ENCODE peak calls at places on chromosomes 2 and 18, in five cellular contexts. O is SJCRH30, V is cardiac fibroblast, M is HFF-Myc, B is IMR-90. H is an unnamed sample.

GRCh38 chr2:109532728-109533076 is 81.1 kb downstream of the SEPTIN10 start:
- DNase-seq in O (no peak), V (no peak), M (no peak), B (no peak), H (no peak)

GRCh38 chr18:48613589-48613988 is 74.8 kb downstream of the CTIF start:
- DNase-seq in O (no peak), V (no peak), M (no peak), B (peak), H (no peak)

GRCh38 chr2:42200534-42201227 is 31.5 kb downstream of the EML4 start:
- DNase-seq in O (no peak), V (peak), M (no peak), B (peak), H (no peak)

GRCh38 chr18:71036783-71037182 is 747.9 kb downstream of the SOCS6 start:
- DNase-seq in O (no peak), V (peak), M (no peak), B (peak), H (peak)

GRCh38 chr2:218982312-218983262 is 2.4 kb downstream of the FEV start:
- DNase-seq in O (no peak), V (no peak), M (no peak), B (no peak), H (no peak)

GRCh38 chr2:239297142-239298125 is 103.4 kb downstream of the HDAC4 start:
- DNase-seq in O (no peak), V (no peak), M (no peak), B (no peak), H (no peak)

GRCh38 chr2:214184461-214184860 is 226.4 kb upstream of the VWC2L start:
- DNase-seq in O (no peak), V (no peak), M (no peak), B (no peak), H (no peak)

GRCh38 chr2:84866121-84866520 is 14.8 kb downstream of the TRABD2A start:
- DNase-seq in O (no peak), V (no peak), M (no peak), B (peak), H (no peak)

GRCh38 chr2:57882895-57883515 is 163.6 kb upstream of the VRK2 start:
- DNase-seq in O (no peak), V (peak), M (no peak), B (no peak), H (no peak)

GRCh38 chr18:77086034-77086433 is 46.5 kb downstream of the MBP start:
- DNase-seq in O (no peak), V (peak), M (peak), B (peak), H (no peak)

GRCh38 chr2:88765154-88765948 is 73.9 kb downstream of the RPIA start:
- DNase-seq in O (no peak), V (peak), M (no peak), B (peak), H (no peak)

GRCh38 chr2:101223814-101224231 is 28.9 kb upstream of the CNOT11 start:
- DNase-seq in O (peak), V (no peak), M (peak), B (no peak), H (no peak)

GRCh38 chr2:151049746-151050145 is 211.9 kb downstream of the RBM43 start:
- DNase-seq in O (no peak), V (peak), M (no peak), B (peak), H (peak)

GRCh38 chr18:9575558-9575957 is 38.8 kb downstream of the PPP4R1 start:
- DNase-seq in O (peak), V (peak), M (peak), B (peak), H (peak)

GRCh38 chr2:157787364-157787938 is 88.7 kb downstream of the ACVR1 start:
- DNase-seq in O (no peak), V (no peak), M (no peak), B (no peak), H (no peak)

GRCh38 chr2:47038656-47039501 is 116.2 kb downstream of the STPG4 start:
- DNase-seq in O (no peak), V (no peak), M (no peak), B (no peak), H (no peak)

GRCh38 chr2:170073288-170073687 is 104.7 kb upstream of the MYO3B start:
- DNase-seq in O (peak), V (peak), M (no peak), B (peak), H (no peak)

GRCh38 chr18:13455470-13455869 is 236.9 kb downstream of the LDLRAD4 start:
- DNase-seq in O (no peak), V (no peak), M (no peak), B (no peak), H (no peak)

GRCh38 chr2:76684762-76685161 is 837.4 kb downstream of the LRRTM4 start:
- DNase-seq in O (no peak), V (no peak), M (no peak), B (no peak), H (no peak)

GRCh38 chr2:120630031-120630701 is 105.5 kb upstream of the GLI2 start:
- DNase-seq in O (no peak), V (no peak), M (no peak), B (no peak), H (no peak)

GRCh38 chr2:5401258-5401657 is 290.9 kb upstream of the SOX11 start:
- DNase-seq in O (no peak), V (no peak), M (no peak), B (no peak), H (no peak)

GRCh38 chr18:3773303-3773702 is 323.3 kb downstream of the TGIF1 start:
- DNase-seq in O (no peak), V (peak), M (no peak), B (peak), H (no peak)

GRCh38 chr2:45821558-45822271 is 170.2 kb downstream of the PRKCE start:
- DNase-seq in O (peak), V (peak), M (no peak), B (peak), H (peak)

GRCh38 chr2:122805346-122805745 is 1049.9 kb downstream of the TSN start:
- DNase-seq in O (no peak), V (peak), M (no peak), B (no peak), H (no peak)

GRCh38 chr18:55780591-55781071 is 192.6 kb upstream of the TCF4 start:
- DNase-seq in O (no peak), V (peak), M (no peak), B (peak), H (no peak)

GRCh38 chr2:77713412-77713811 is 191.2 kb upstream of the LRRTM4 start:
- DNase-seq in O (no peak), V (no peak), M (no peak), B (no peak), H (no peak)

GRCh38 chr2:181575024-181575649 is 81.8 kb downstream of the CERKL start:
- DNase-seq in O (no peak), V (no peak), M (no peak), B (no peak), H (no peak)

GRCh38 chr2:162075689-162076132 is 1.7 kb upstream of the DPP4 start:
- DNase-seq in O (no peak), V (peak), M (peak), B (peak), H (no peak)

GRCh38 chr2:84481702-84482101 is 22.6 kb upstream of the SUCLG1 start:
- DNase-seq in O (peak), V (peak), M (no peak), B (peak), H (no peak)

GRCh38 chr2:47058061-47058931 is 96.8 kb downstream of the STPG4 start:
- DNase-seq in O (peak), V (peak), M (no peak), B (peak), H (no peak)

GRCh38 chr18:6487027-6487426 is 72.3 kb upstream of the L3MBTL4 start:
- DNase-seq in O (no peak), V (no peak), M (no peak), B (no peak), H (no peak)

GRCh38 chr2:180980185-180980942 is at the start of gene UBE2E3:
- DNase-seq in O (peak), V (peak), M (no peak), B (peak), H (no peak)

GRCh38 chr2:201858267-201858666 is 51.9 kb downstream of the CDK15 start:
- DNase-seq in O (no peak), V (no peak), M (no peak), B (no peak), H (no peak)
- H3K4me3 ChIP-seq in O (no peak), V (no peak), M (no peak), B (no peak), H (no peak)

DNA sequence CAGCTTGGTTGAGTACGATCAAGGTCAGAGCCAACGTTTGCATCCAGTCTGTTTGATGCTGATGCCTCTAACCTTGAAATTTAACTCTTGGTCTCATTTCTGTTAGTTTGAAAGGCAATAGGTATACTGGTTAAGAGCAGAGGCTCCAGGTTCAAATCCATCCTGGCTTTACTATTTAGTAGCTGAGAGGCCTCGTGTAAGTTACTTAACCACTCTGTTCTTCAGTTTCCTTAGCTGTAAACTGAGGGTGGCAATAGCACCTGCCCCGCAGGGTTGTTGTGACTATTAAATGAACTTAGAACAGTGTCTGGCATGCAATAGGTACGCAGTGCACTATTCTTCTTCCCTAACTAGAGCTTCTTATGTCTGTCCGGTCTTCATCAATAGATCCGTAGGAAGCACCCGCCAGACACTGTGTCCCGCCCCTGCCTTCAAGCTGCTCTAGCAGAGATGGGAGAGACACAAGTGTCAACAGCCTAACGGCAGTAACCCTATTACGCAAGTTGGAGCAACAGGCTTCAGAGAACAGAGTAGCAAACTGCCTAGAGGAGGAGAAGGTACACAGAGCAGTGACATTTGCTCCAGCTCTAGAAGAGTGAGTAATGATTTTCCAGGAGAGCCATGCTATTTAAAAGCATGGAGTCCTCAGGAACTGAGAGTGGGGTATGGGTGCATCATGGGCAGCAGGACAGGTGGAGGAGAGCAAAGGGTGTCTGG is 62.7 kb upstream of the ST3GAL5 start:
- DNase-seq in O (no peak), V (no peak), M (no peak), B (no peak), H (no peak)
- H3K4me3 ChIP-seq in O (no peak), V (no peak), M (no peak), B (no peak), H (no peak)

DNA sequence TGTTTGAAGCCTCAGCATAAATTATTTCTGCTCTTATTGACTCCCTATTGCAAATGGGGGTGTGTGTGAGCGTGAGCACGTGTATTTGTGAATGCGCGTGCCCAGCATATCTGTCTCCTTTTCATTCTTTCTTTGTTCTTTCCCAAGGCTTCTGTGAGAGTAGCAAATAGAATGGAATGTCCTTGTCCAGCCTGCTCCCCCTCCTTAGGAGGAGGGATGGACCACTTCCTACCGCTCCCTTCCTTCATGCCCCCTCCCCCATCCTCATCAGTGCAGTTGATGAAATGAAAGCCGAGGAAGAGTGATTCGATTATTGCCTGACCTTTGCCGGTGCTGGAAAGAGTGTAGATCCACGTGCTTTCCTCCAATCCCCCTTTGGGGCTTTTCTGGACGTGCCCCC is 102.0 kb downstream of the CPO start:
- DNase-seq in O (no peak), V (peak), M (no peak), B (no peak), H (no peak)
- H3K4me3 ChIP-seq in O (no peak), V (peak), M (no peak), B (no peak), H (no peak)

DNA sequence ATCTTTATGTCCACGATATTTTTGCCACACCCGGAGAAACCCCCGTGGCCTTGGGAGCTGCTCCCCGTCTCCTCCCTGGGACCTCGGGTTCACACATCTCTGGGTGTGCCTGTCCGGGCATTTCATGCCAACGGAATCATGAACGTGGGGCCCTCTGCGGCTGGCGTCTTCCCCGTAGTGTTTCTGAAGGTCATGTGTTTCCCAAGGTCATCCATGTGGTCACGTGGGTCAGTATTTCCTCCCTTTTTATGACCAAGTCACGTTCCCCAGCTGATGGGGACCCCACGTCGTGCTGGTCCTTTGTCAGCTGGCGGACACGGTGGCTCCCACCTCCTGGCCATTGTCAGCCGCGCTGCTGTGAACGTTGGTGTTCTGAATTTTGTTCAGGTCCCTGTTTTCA is 135.7 kb downstream of the NFATC1 start:
- DNase-seq in O (no peak), V (no peak), M (no peak), B (no peak), H (no peak)
- H3K4me3 ChIP-seq in O (no peak), V (no peak), M (no peak), B (no peak), H (no peak)

GRCh38 chr18:26549486-26550435 is 1.4 kb upstream of the KCTD1 start:
- DNase-seq in O (peak), V (peak), M (peak), B (peak), H (no peak)

GRCh38 chr18:26553943-26554342 is 5.6 kb upstream of the KCTD1 start:
- DNase-seq in O (no peak), V (no peak), M (no peak), B (no peak), H (no peak)

GRCh38 chr18:26548144-26549102 is at the start of gene KCTD1:
- DNase-seq in O (peak), V (peak), M (peak), B (peak), H (no peak)

GRCh38 chr18:26549103-26549485 is 741 bp upstream of the KCTD1 start:
- DNase-seq in O (peak), V (peak), M (no peak), B (peak), H (no peak)

GRCh38 chr18:26551217-26551708 is 2.9 kb upstream of the KCTD1 start:
- DNase-seq in O (no peak), V (no peak), M (no peak), B (no peak), H (no peak)
- H3K4me3 ChIP-seq in O (no peak), V (no peak), M (no peak), B (no peak), H (peak)

GRCh38 chr2:118774458-118775133 is 72.9 kb downstream of the EN1 start:
- DNase-seq in O (peak), V (peak), M (no peak), B (peak), H (no peak)
- H3K4me3 ChIP-seq in O (no peak), V (peak), M (peak), B (peak), H (peak)